ENCODE peak calls at places on chromosomes 3 and 15, in eight cellular contexts. One of them, this sample, is unnamed.

GRCh38 chr3:195872097-195872496 is 36.3 kb downstream of the TNK2 start:
- DNase-seq in naive thymus-derived CD4-positive, alpha-beta T cell: no peak
- DNase-seq in transverse colon: no peak
- DNase-seq in small intestine: no peak
- DNase-seq in psoas muscle: peak; percentile 29
- DNase-seq in neuronal stem cell: no peak
- DNase-seq in cardiac muscle cell: no peak
- DNase-seq in prostate gland: no peak
- DNase-seq in this sample: peak; percentile 40

GRCh38 chr3:45167011-45167911 is 21.1 kb upstream of the CDCP1 start:
- DNase-seq in naive thymus-derived CD4-positive, alpha-beta T cell: peak; percentile 65
- DNase-seq in transverse colon: peak; percentile 92
- DNase-seq in small intestine: peak; percentile 98
- DNase-seq in psoas muscle: peak; percentile 85
- DNase-seq in neuronal stem cell: peak; percentile 57
- DNase-seq in cardiac muscle cell: peak; percentile 84
- DNase-seq in prostate gland: peak; percentile 90
- DNase-seq in this sample: peak; percentile 92

GRCh38 chr3:129346690-129347440 is 68.2 kb downstream of the HMCES start:
- DNase-seq in naive thymus-derived CD4-positive, alpha-beta T cell: no peak
- DNase-seq in transverse colon: no peak
- DNase-seq in small intestine: no peak
- DNase-seq in psoas muscle: no peak
- DNase-seq in neuronal stem cell: no peak
- DNase-seq in cardiac muscle cell: peak; percentile 25
- DNase-seq in prostate gland: no peak
- DNase-seq in this sample: no peak

GRCh38 chr15:61186905-61187865 is 41.9 kb downstream of the RORA start:
- DNase-seq in naive thymus-derived CD4-positive, alpha-beta T cell: no peak
- DNase-seq in transverse colon: peak; percentile 9
- DNase-seq in small intestine: no peak
- DNase-seq in psoas muscle: peak; percentile 77
- DNase-seq in neuronal stem cell: no peak
- DNase-seq in cardiac muscle cell: peak; percentile 88
- DNase-seq in prostate gland: peak; percentile 23
- DNase-seq in this sample: no peak

GRCh38 chr15:66714543-66714981 is 12.5 kb downstream of the SMAD6 start:
- DNase-seq in naive thymus-derived CD4-positive, alpha-beta T cell: no peak
- DNase-seq in transverse colon: no peak
- DNase-seq in small intestine: peak; percentile 56
- DNase-seq in psoas muscle: no peak
- DNase-seq in neuronal stem cell: no peak
- DNase-seq in cardiac muscle cell: peak; percentile 65
- DNase-seq in prostate gland: no peak
- DNase-seq in this sample: no peak

GRCh38 chr3:119184808-119185690 is 11.7 kb downstream of the UPK1B start:
- DNase-seq in naive thymus-derived CD4-positive, alpha-beta T cell: no peak
- DNase-seq in transverse colon: no peak
- DNase-seq in small intestine: no peak
- DNase-seq in psoas muscle: no peak
- DNase-seq in neuronal stem cell: no peak
- DNase-seq in cardiac muscle cell: no peak
- DNase-seq in prostate gland: no peak
- DNase-seq in this sample: no peak

GRCh38 chr3:136473716-136474326 is 223.7 kb downstream of the PCCB start:
- DNase-seq in naive thymus-derived CD4-positive, alpha-beta T cell: no peak
- DNase-seq in transverse colon: no peak
- DNase-seq in small intestine: no peak
- DNase-seq in psoas muscle: no peak
- DNase-seq in neuronal stem cell: no peak
- DNase-seq in cardiac muscle cell: no peak
- DNase-seq in prostate gland: no peak
- DNase-seq in this sample: no peak

GRCh38 chr15:70182858-70183695 is 85.4 kb upstream of the TLE3 start:
- DNase-seq in naive thymus-derived CD4-positive, alpha-beta T cell: no peak
- DNase-seq in transverse colon: no peak
- DNase-seq in small intestine: peak; percentile 11
- DNase-seq in psoas muscle: no peak
- DNase-seq in neuronal stem cell: no peak
- DNase-seq in cardiac muscle cell: no peak
- DNase-seq in prostate gland: no peak
- DNase-seq in this sample: no peak

GRCh38 chr3:195697582-195698324 is 23.0 kb upstream of the MUC20 start:
- DNase-seq in naive thymus-derived CD4-positive, alpha-beta T cell: no peak
- DNase-seq in transverse colon: no peak
- DNase-seq in small intestine: no peak
- DNase-seq in psoas muscle: no peak
- DNase-seq in neuronal stem cell: peak; percentile 35
- DNase-seq in cardiac muscle cell: no peak
- DNase-seq in prostate gland: no peak
- DNase-seq in this sample: no peak

GRCh38 chr3:122942937-122943827 is 84.4 kb downstream of the SEMA5B start:
- DNase-seq in naive thymus-derived CD4-positive, alpha-beta T cell: no peak
- DNase-seq in transverse colon: peak; percentile 56
- DNase-seq in small intestine: peak; percentile 48
- DNase-seq in psoas muscle: peak; percentile 72
- DNase-seq in neuronal stem cell: peak; percentile 67
- DNase-seq in cardiac muscle cell: peak; percentile 85
- DNase-seq in prostate gland: peak; percentile 71
- DNase-seq in this sample: peak; percentile 76

GRCh38 chr3:41302295-41302694 is 103.0 kb downstream of the CTNNB1 start:
- DNase-seq in naive thymus-derived CD4-positive, alpha-beta T cell: no peak
- DNase-seq in transverse colon: no peak
- DNase-seq in small intestine: no peak
- DNase-seq in psoas muscle: no peak
- DNase-seq in neuronal stem cell: no peak
- DNase-seq in cardiac muscle cell: no peak
- DNase-seq in prostate gland: no peak
- DNase-seq in this sample: no peak

GRCh38 chr15:68031406-68031805 is 22.7 kb upstream of the PIAS1 start:
- DNase-seq in naive thymus-derived CD4-positive, alpha-beta T cell: no peak
- DNase-seq in transverse colon: no peak
- DNase-seq in small intestine: no peak
- DNase-seq in psoas muscle: no peak
- DNase-seq in neuronal stem cell: no peak
- DNase-seq in cardiac muscle cell: no peak
- DNase-seq in prostate gland: no peak
- DNase-seq in this sample: no peak

GRCh38 chr3:72068621-72069020 is 283.7 kb upstream of the PROK2 start:
- DNase-seq in naive thymus-derived CD4-positive, alpha-beta T cell: no peak
- DNase-seq in transverse colon: no peak
- DNase-seq in small intestine: no peak
- DNase-seq in psoas muscle: no peak
- DNase-seq in neuronal stem cell: no peak
- DNase-seq in cardiac muscle cell: no peak
- DNase-seq in prostate gland: no peak
- DNase-seq in this sample: no peak

GRCh38 chr15:76060098-76060989 is 559 bp downstream of the TMEM266 start:
- DNase-seq in naive thymus-derived CD4-positive, alpha-beta T cell: no peak
- DNase-seq in transverse colon: no peak
- DNase-seq in small intestine: no peak
- DNase-seq in psoas muscle: no peak
- DNase-seq in neuronal stem cell: no peak
- DNase-seq in cardiac muscle cell: no peak
- DNase-seq in prostate gland: no peak
- DNase-seq in this sample: no peak

GRCh38 chr3:83426311-83426710 is 1532.5 kb upstream of the CADM2 start:
- DNase-seq in naive thymus-derived CD4-positive, alpha-beta T cell: no peak
- DNase-seq in transverse colon: no peak
- DNase-seq in small intestine: no peak
- DNase-seq in psoas muscle: no peak
- DNase-seq in neuronal stem cell: no peak
- DNase-seq in cardiac muscle cell: no peak
- DNase-seq in prostate gland: no peak
- DNase-seq in this sample: no peak

GRCh38 chr3:175150812-175151411 is 291.8 kb downstream of the NAALADL2 start:
- DNase-seq in naive thymus-derived CD4-positive, alpha-beta T cell: no peak
- DNase-seq in transverse colon: peak; percentile 32
- DNase-seq in small intestine: peak; percentile 5
- DNase-seq in psoas muscle: no peak
- DNase-seq in neuronal stem cell: no peak
- DNase-seq in cardiac muscle cell: no peak
- DNase-seq in prostate gland: peak; percentile 21
- DNase-seq in this sample: no peak

DNA sequence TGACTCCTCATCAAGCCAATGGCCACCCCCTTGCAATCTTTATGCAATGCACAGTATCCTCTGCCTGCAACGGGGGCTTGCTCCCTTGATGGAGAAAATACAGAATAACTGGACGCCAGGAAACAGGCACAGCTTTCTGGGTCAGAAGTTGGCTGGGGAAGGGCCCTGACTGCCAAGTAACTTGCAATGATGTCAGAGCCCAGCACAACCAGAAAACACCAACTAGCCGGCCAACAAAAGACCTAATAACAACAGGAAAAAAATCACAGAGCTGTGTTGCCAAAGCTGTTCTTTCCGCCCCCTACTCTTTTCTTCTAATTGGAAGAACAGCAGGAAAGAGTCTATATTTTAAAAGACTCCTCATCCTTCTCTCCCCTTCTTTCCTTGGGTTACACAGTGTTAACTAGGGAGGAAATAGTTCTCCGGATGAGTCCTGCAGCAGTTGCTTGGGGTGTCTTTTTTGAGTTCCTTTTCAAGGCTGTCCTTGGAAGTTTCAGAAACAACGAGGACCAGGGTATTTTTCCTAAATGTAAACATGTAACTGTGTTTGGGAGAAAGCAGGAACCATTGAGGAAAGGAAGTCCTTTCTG is 1.4 kb upstream of the SEMA6D start:
- DNase-seq in naive thymus-derived CD4-positive, alpha-beta T cell: no peak
- DNase-seq in transverse colon: no peak
- DNase-seq in small intestine: no peak
- DNase-seq in psoas muscle: peak; percentile 45
- DNase-seq in neuronal stem cell: peak; percentile 27
- DNase-seq in cardiac muscle cell: no peak
- DNase-seq in prostate gland: no peak
- DNase-seq in this sample: no peak
- H3K4me3 ChIP-seq in naive thymus-derived CD4-positive, alpha-beta T cell: no peak overlapping the region
- H3K4me3 ChIP-seq in transverse colon: no peak overlapping the region
- H3K4me3 ChIP-seq in small intestine: no peak overlapping the region
- H3K4me3 ChIP-seq in psoas muscle: peak overlapping the region; percentile 74
- H3K4me3 ChIP-seq in neuronal stem cell: no peak overlapping the region
- H3K4me3 ChIP-seq in cardiac muscle cell: no peak overlapping the region
- H3K4me3 ChIP-seq in prostate gland: no peak overlapping the region
- H3K4me3 ChIP-seq in this sample: no peak overlapping the region

DNA sequence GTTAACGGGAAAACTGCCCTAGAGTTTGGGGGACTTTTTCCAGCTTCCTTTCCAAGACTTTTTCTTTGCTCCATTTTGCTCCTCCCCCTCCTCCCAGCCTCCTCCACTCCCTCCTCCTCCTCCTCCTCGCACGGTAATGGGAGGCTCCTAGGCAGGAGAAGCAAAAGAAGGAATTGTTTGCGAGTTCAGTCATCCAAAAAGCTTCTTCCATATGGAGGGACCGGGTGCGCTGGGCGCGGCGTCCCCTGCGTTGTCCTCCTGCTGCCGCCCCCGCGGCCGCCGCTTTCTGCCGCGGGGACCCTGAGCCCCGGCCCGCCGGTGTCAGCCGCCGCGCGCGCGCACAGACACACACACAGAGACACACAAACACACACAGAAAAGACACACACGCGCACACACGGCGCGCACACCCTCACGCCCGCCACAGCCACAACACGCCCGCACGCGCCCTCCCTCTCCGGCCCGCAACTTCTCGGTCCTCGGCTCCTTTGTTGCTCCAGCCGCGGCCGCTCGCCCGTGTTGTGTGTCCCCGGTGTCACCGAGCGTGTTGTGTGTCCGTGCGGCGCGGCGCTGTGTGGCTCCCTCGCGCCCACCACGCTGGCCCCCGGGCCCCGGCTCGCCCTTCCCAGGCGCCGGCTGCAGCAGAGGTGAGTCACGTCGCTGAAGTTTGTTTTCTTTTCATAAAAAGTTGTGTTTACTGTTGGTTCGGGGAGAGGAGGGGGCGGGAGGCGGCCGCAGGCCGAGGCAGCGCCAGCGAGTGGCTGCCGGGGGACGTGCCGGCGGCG is at the start of gene BOC:
- DNase-seq in naive thymus-derived CD4-positive, alpha-beta T cell: no peak
- DNase-seq in transverse colon: no peak
- DNase-seq in small intestine: no peak
- DNase-seq in psoas muscle: peak; percentile 65
- DNase-seq in neuronal stem cell: peak; percentile 63
- DNase-seq in cardiac muscle cell: peak; percentile 65
- DNase-seq in prostate gland: peak; percentile 36
- DNase-seq in this sample: no peak
- H3K4me1 ChIP-seq in naive thymus-derived CD4-positive, alpha-beta T cell: no peaks in the 10 kb centered on the region
- H3K4me1 ChIP-seq in transverse colon: peaks cover 11% of the 10 kb centered on the region
- H3K4me1 ChIP-seq in small intestine: no peaks in the 10 kb centered on the region
- H3K4me1 ChIP-seq in psoas muscle: no peaks in the 10 kb centered on the region
- H3K4me1 ChIP-seq in neuronal stem cell: peaks cover 24% of the 10 kb centered on the region
- H3K4me1 ChIP-seq in cardiac muscle cell: peaks cover 15% of the 10 kb centered on the region
- H3K4me1 ChIP-seq in prostate gland: no peaks in the 10 kb centered on the region
- H3K4me1 ChIP-seq in this sample: peaks cover 4% of the 10 kb centered on the region

DNA sequence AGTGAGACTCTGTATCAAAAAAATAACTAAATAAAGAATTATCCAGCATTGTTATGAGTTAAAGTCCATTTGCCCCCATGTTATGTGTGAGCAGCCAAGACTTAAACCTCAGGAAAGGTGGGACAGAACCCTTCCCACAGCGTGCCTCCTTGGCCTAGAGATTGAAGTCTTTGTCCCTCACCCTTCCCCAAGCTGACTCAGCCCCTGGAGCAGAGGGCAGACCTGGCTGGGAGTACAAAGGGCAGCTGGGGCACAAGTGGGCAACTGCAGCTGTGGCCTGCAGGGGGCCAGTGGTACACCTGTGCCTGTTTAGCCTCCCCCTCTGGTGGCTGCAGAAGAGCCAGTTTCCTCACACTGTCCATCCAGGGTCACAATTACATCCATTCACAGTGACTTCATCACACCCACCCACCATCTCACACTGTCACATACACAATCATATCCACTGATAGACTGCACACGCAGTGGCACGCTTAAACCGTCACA is 940 bp upstream of the ACY1 start:
- DNase-seq in naive thymus-derived CD4-positive, alpha-beta T cell: no peak
- DNase-seq in transverse colon: peak; percentile 83
- DNase-seq in small intestine: peak; percentile 98
- DNase-seq in psoas muscle: no peak
- DNase-seq in neuronal stem cell: no peak
- DNase-seq in cardiac muscle cell: peak; percentile 57
- DNase-seq in prostate gland: no peak
- DNase-seq in this sample: peak; percentile 85
- H3K36me3 ChIP-seq in naive thymus-derived CD4-positive, alpha-beta T cell: no peaks in the 10 kb centered on the region
- H3K36me3 ChIP-seq in transverse colon: no peaks in the 10 kb centered on the region
- H3K36me3 ChIP-seq in small intestine: no peaks in the 10 kb centered on the region
- H3K36me3 ChIP-seq in psoas muscle: no peaks in the 10 kb centered on the region
- H3K36me3 ChIP-seq in neuronal stem cell: peaks cover 9% of the 10 kb centered on the region
- H3K36me3 ChIP-seq in cardiac muscle cell: no peaks in the 10 kb centered on the region
- H3K36me3 ChIP-seq in prostate gland: no peaks in the 10 kb centered on the region
- H3K36me3 ChIP-seq in this sample: no peaks in the 10 kb centered on the region

GRCh38 chr3:121796970-121797369 is 37.9 kb downstream of the IQCB1 start:
- DNase-seq in naive thymus-derived CD4-positive, alpha-beta T cell: no peak
- DNase-seq in transverse colon: no peak
- DNase-seq in small intestine: no peak
- DNase-seq in psoas muscle: no peak
- DNase-seq in neuronal stem cell: no peak
- DNase-seq in cardiac muscle cell: no peak
- DNase-seq in prostate gland: no peak
- DNase-seq in this sample: no peak

GRCh38 chr3:121793078-121793477 is 41.8 kb downstream of the IQCB1 start:
- DNase-seq in naive thymus-derived CD4-positive, alpha-beta T cell: no peak
- DNase-seq in transverse colon: no peak
- DNase-seq in small intestine: no peak
- DNase-seq in psoas muscle: no peak
- DNase-seq in neuronal stem cell: no peak
- DNase-seq in cardiac muscle cell: no peak
- DNase-seq in prostate gland: no peak
- DNase-seq in this sample: no peak

GRCh38 chr3:121794264-121794983 is 40.4 kb downstream of the IQCB1 start:
- DNase-seq in naive thymus-derived CD4-positive, alpha-beta T cell: no peak
- DNase-seq in transverse colon: no peak
- DNase-seq in small intestine: no peak
- DNase-seq in psoas muscle: no peak
- DNase-seq in neuronal stem cell: no peak
- DNase-seq in cardiac muscle cell: no peak
- DNase-seq in prostate gland: no peak
- DNase-seq in this sample: no peak
- H3K4me3 ChIP-seq in naive thymus-derived CD4-positive, alpha-beta T cell: no peak overlapping the region
- H3K4me3 ChIP-seq in transverse colon: no peak overlapping the region
- H3K4me3 ChIP-seq in small intestine: no peak overlapping the region
- H3K4me3 ChIP-seq in psoas muscle: no peak overlapping the region
- H3K4me3 ChIP-seq in neuronal stem cell: no peak overlapping the region
- H3K4me3 ChIP-seq in cardiac muscle cell: no peak overlapping the region
- H3K4me3 ChIP-seq in prostate gland: no peak overlapping the region
- H3K4me3 ChIP-seq in this sample: no peak overlapping the region